ENCODE peak calls at places on chromosomes 2 and 18, in six cellular contexts. One of them, this sample, is unnamed.

GRCh38 chr2:88600038-88600465 is 27.2 kb downstream of the EIF2AK3 start:
- DNase-seq in cardiac fibroblast: peak
- DNase-seq in astrocyte of the spinal cord: peak
- DNase-seq in nephron progenitor cell: no peak
- DNase-seq in left ventricle myocardium inferior: no peak
- DNase-seq in AG04450: peak
- DNase-seq in this sample: no peak

GRCh38 chr2:180728928-180729559 is 251.4 kb upstream of the UBE2E3 start:
- DNase-seq in left ventricle myocardium inferior: no peak
- DNase-seq in cardiac fibroblast: peak
- DNase-seq in astrocyte of the spinal cord: peak
- DNase-seq in nephron progenitor cell: no peak
- DNase-seq in AG04450: peak
- DNase-seq in this sample: no peak

GRCh38 chr18:30970201-30970816 is 72.2 kb downstream of the DSC3 start:
- DNase-seq in left ventricle myocardium inferior: no peak
- DNase-seq in cardiac fibroblast: peak
- DNase-seq in AG04450: no peak
- DNase-seq in astrocyte of the spinal cord: peak
- DNase-seq in nephron progenitor cell: no peak
- DNase-seq in this sample: no peak

GRCh38 chr2:96415684-96416083 is 80.1 kb downstream of the NCAPH start:
- DNase-seq in left ventricle myocardium inferior: no peak
- DNase-seq in cardiac fibroblast: no peak
- DNase-seq in nephron progenitor cell: no peak
- DNase-seq in astrocyte of the spinal cord: no peak
- DNase-seq in AG04450: no peak
- DNase-seq in this sample: no peak

GRCh38 chr2:197464180-197464579 is 10.8 kb downstream of the COQ10B start:
- DNase-seq in AG04450: no peak
- DNase-seq in nephron progenitor cell: no peak
- DNase-seq in left ventricle myocardium inferior: no peak
- DNase-seq in cardiac fibroblast: peak
- DNase-seq in astrocyte of the spinal cord: peak
- DNase-seq in this sample: no peak

GRCh38 chr2:227524665-227525064 is 52.7 kb downstream of the AGFG1 start:
- DNase-seq in cardiac fibroblast: no peak
- DNase-seq in nephron progenitor cell: no peak
- DNase-seq in astrocyte of the spinal cord: no peak
- DNase-seq in left ventricle myocardium inferior: no peak
- DNase-seq in AG04450: no peak
- DNase-seq in this sample: no peak

GRCh38 chr2:101699939-101700442 is 2.5 kb downstream of the MAP4K4 start:
- DNase-seq in left ventricle myocardium inferior: no peak
- DNase-seq in AG04450: no peak
- DNase-seq in cardiac fibroblast: peak
- DNase-seq in nephron progenitor cell: no peak
- DNase-seq in astrocyte of the spinal cord: no peak
- DNase-seq in this sample: no peak

GRCh38 chr18:36186461-36187137 is 698 bp upstream of the MOCOS start:
- DNase-seq in cardiac fibroblast: peak
- DNase-seq in AG04450: no peak
- DNase-seq in nephron progenitor cell: peak
- DNase-seq in left ventricle myocardium inferior: peak
- DNase-seq in astrocyte of the spinal cord: no peak
- DNase-seq in this sample: peak

GRCh38 chr18:50578030-50578429 is 18.1 kb downstream of the MAPK4 start:
- DNase-seq in AG04450: no peak
- DNase-seq in cardiac fibroblast: no peak
- DNase-seq in left ventricle myocardium inferior: no peak
- DNase-seq in astrocyte of the spinal cord: no peak
- DNase-seq in nephron progenitor cell: no peak
- DNase-seq in this sample: no peak

GRCh38 chr2:13876491-13877037 is 756.0 kb upstream of the LRATD1 start:
- DNase-seq in left ventricle myocardium inferior: no peak
- DNase-seq in astrocyte of the spinal cord: no peak
- DNase-seq in AG04450: no peak
- DNase-seq in nephron progenitor cell: no peak
- DNase-seq in cardiac fibroblast: no peak
- DNase-seq in this sample: no peak

GRCh38 chr2:235382091-235383000 is 111.5 kb upstream of the AGAP1 start:
- DNase-seq in left ventricle myocardium inferior: no peak
- DNase-seq in astrocyte of the spinal cord: no peak
- DNase-seq in cardiac fibroblast: no peak
- DNase-seq in nephron progenitor cell: no peak
- DNase-seq in AG04450: no peak
- DNase-seq in this sample: no peak

GRCh38 chr2:191950132-191950885 is 103.4 kb upstream of the CAVIN2 start:
- DNase-seq in AG04450: no peak
- DNase-seq in left ventricle myocardium inferior: no peak
- DNase-seq in cardiac fibroblast: peak
- DNase-seq in astrocyte of the spinal cord: peak
- DNase-seq in nephron progenitor cell: no peak
- DNase-seq in this sample: no peak

GRCh38 chr2:11750917-11751316 is 4.5 kb downstream of the LPIN1 start:
- DNase-seq in nephron progenitor cell: no peak
- DNase-seq in astrocyte of the spinal cord: no peak
- DNase-seq in left ventricle myocardium inferior: no peak
- DNase-seq in AG04450: no peak
- DNase-seq in cardiac fibroblast: peak
- DNase-seq in this sample: no peak

GRCh38 chr18:12088096-12088495 is 5.5 kb upstream of the ANKRD62 start:
- DNase-seq in AG04450: no peak
- DNase-seq in left ventricle myocardium inferior: no peak
- DNase-seq in nephron progenitor cell: no peak
- DNase-seq in astrocyte of the spinal cord: no peak
- DNase-seq in cardiac fibroblast: no peak
- DNase-seq in this sample: no peak

GRCh38 chr18:12093520-12094257 is at the start of gene ANKRD62:
- DNase-seq in left ventricle myocardium inferior: no peak
- DNase-seq in AG04450: no peak
- DNase-seq in nephron progenitor cell: no peak
- DNase-seq in cardiac fibroblast: no peak
- DNase-seq in astrocyte of the spinal cord: no peak
- DNase-seq in this sample: no peak

GRCh38 chr18:12091742-12092141 is 1.9 kb upstream of the ANKRD62 start:
- DNase-seq in nephron progenitor cell: no peak
- DNase-seq in left ventricle myocardium inferior: no peak
- DNase-seq in AG04450: no peak
- DNase-seq in astrocyte of the spinal cord: no peak
- DNase-seq in cardiac fibroblast: no peak
- DNase-seq in this sample: no peak

GRCh38 chr18:12088731-12089375 is 4.8 kb upstream of the ANKRD62 start:
- DNase-seq in cardiac fibroblast: no peak
- DNase-seq in left ventricle myocardium inferior: no peak
- DNase-seq in nephron progenitor cell: no peak
- DNase-seq in AG04450: no peak
- DNase-seq in astrocyte of the spinal cord: no peak
- DNase-seq in this sample: no peak

GRCh38 chr18:12092398-12093229 is 1.0 kb upstream of the ANKRD62 start:
- DNase-seq in AG04450: no peak
- DNase-seq in astrocyte of the spinal cord: no peak
- DNase-seq in cardiac fibroblast: no peak
- DNase-seq in nephron progenitor cell: peak
- DNase-seq in left ventricle myocardium inferior: no peak
- DNase-seq in this sample: no peak
- TF ChIP-seq CTCF in AG04450: no peak
- TF ChIP-seq CTCF in astrocyte of the spinal cord: no peak
- TF ChIP-seq CTCF in cardiac fibroblast: no peak
- TF ChIP-seq CTCF in nephron progenitor cell: peak
- TF ChIP-seq CTCF in left ventricle myocardium inferior: peak
- TF ChIP-seq CTCF in this sample: no peak

GRCh38 chr2:240858321-240858720 is 10.3 kb upstream of the AGXT start:
- DNase-seq in cardiac fibroblast: no peak
- DNase-seq in left ventricle myocardium inferior: no peak
- DNase-seq in astrocyte of the spinal cord: no peak
- DNase-seq in AG04450: no peak
- DNase-seq in nephron progenitor cell: no peak
- DNase-seq in this sample: no peak

GRCh38 chr2:240858871-240859270 is 9.8 kb upstream of the AGXT start:
- DNase-seq in AG04450: no peak
- DNase-seq in astrocyte of the spinal cord: no peak
- DNase-seq in nephron progenitor cell: no peak
- DNase-seq in left ventricle myocardium inferior: no peak
- DNase-seq in cardiac fibroblast: no peak
- DNase-seq in this sample: no peak

GRCh38 chr2:240857039-240858008 is 11.3 kb upstream of the AGXT start:
- DNase-seq in AG04450: no peak
- DNase-seq in cardiac fibroblast: no peak
- DNase-seq in nephron progenitor cell: no peak
- DNase-seq in astrocyte of the spinal cord: no peak
- DNase-seq in left ventricle myocardium inferior: no peak
- DNase-seq in this sample: no peak

GRCh38 chr2:240855670-240856069 is 13.0 kb upstream of the AGXT start:
- DNase-seq in AG04450: no peak
- DNase-seq in nephron progenitor cell: no peak
- DNase-seq in left ventricle myocardium inferior: no peak
- DNase-seq in cardiac fibroblast: no peak
- DNase-seq in astrocyte of the spinal cord: no peak
- DNase-seq in this sample: no peak

DNA sequence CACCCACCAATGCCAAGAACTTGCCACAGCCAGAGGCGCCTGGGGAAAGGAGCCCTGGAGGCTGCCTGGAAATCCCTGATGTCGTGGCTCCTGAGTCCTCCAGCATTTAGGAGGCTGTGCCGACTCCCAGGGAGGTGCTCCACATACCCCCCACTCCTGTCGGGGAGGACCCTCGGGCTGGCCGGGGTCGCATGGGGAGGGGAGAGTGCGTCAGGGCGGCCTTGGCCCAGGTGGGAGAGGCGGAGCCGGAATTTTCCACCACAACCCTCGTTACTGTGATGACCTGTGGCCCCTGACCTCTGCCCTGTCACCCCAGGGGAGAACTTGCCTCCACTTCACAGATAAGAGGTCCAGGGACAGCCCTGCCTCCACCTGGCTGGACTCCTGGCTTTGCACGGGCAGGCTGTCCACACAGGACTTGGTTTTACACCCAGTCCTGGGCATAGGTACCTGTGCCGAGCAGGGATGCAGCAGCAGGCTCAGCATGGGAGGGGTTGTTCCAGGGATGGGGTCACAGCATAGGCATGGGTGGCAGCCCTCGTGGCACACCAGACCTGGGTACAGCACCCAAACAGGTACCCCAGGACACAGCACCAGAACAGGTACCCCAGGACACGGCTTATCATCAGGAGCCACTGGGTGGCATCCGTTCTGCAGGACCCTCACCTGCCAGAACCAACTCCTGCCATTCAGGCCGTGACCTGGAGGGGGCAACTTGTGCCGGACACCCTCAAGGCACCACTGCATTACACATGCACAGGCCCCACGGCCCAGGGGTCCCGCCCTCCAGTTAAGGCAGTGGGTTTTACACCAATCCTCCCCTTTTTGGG is 12.3 kb upstream of the AGXT start:
- DNase-seq in cardiac fibroblast: no peak
- DNase-seq in nephron progenitor cell: no peak
- DNase-seq in AG04450: no peak
- DNase-seq in left ventricle myocardium inferior: no peak
- DNase-seq in astrocyte of the spinal cord: no peak
- DNase-seq in this sample: no peak
- TF ChIP-seq CTCF in cardiac fibroblast: peak
- TF ChIP-seq CTCF in nephron progenitor cell: peak
- TF ChIP-seq CTCF in AG04450: no peak
- TF ChIP-seq CTCF in left ventricle myocardium inferior: peak
- TF ChIP-seq CTCF in astrocyte of the spinal cord: peak
- TF ChIP-seq CTCF in this sample: no peak

DNA sequence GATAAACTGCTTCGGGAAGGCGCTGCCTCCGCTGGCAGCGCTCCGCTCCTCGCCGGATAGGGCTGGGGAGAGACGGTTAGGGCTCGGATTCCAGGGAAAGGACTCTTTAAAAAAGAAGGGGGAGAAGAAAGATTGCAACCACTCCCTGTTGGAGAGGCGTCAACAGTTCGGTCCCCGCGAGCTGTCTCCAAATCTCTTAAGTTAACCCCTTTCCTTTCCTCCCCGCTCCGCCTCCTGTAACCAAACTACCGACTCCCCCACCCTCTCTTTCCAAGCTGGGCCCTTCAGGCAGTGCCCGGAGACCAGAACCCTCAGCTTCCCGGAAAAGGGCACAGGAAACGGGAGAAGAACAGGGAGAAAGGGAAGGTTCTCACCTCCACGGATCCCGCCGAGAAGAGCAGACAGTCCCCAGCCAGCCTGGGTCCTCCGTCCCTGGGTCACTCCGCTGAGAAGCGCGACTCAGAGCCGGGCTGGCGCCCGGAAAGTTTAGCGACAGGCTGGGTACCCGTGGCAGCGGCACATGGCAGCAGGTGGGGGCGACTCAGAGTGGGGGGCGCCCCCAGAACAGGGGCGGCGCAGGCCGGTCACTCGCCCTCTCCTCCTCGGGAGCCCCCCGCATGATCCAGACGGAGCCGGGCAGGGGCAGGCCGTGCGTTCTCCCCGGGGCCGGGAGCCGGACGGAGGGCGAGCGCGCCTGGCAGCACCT is 662 bp downstream of the FZD5 start:
- DNase-seq in left ventricle myocardium inferior: no peak
- DNase-seq in AG04450: no peak
- DNase-seq in nephron progenitor cell: no peak
- DNase-seq in astrocyte of the spinal cord: peak
- DNase-seq in cardiac fibroblast: peak
- DNase-seq in this sample: peak
- TF ChIP-seq CTCF in left ventricle myocardium inferior: no peak
- TF ChIP-seq CTCF in AG04450: no peak
- TF ChIP-seq CTCF in nephron progenitor cell: no peak
- TF ChIP-seq CTCF in astrocyte of the spinal cord: no peak
- TF ChIP-seq CTCF in cardiac fibroblast: no peak
- TF ChIP-seq CTCF in this sample: no peak

GRCh38 chr2:119307419-119308140 is 59.1 kb downstream of the C2orf76 start:
- DNase-seq in nephron progenitor cell: no peak
- DNase-seq in left ventricle myocardium inferior: no peak
- DNase-seq in AG04450: no peak
- DNase-seq in cardiac fibroblast: no peak
- DNase-seq in astrocyte of the spinal cord: no peak
- DNase-seq in this sample: no peak

GRCh38 chr2:119306196-119306590 is 60.4 kb downstream of the C2orf76 start:
- DNase-seq in astrocyte of the spinal cord: no peak
- DNase-seq in nephron progenitor cell: no peak
- DNase-seq in cardiac fibroblast: no peak
- DNase-seq in AG04450: no peak
- DNase-seq in left ventricle myocardium inferior: no peak
- DNase-seq in this sample: no peak

GRCh38 chr2:119305497-119306195 is 61.0 kb downstream of the C2orf76 start:
- DNase-seq in left ventricle myocardium inferior: no peak
- DNase-seq in AG04450: no peak
- DNase-seq in cardiac fibroblast: no peak
- DNase-seq in nephron progenitor cell: no peak
- DNase-seq in astrocyte of the spinal cord: no peak
- DNase-seq in this sample: no peak

GRCh38 chr2:119301413-119301812 is 65.2 kb downstream of the C2orf76 start:
- DNase-seq in nephron progenitor cell: no peak
- DNase-seq in AG04450: no peak
- DNase-seq in astrocyte of the spinal cord: peak
- DNase-seq in left ventricle myocardium inferior: no peak
- DNase-seq in cardiac fibroblast: peak
- DNase-seq in this sample: no peak

GRCh38 chr2:119304852-119305251 is 61.8 kb downstream of the C2orf76 start:
- DNase-seq in AG04450: no peak
- DNase-seq in nephron progenitor cell: no peak
- DNase-seq in astrocyte of the spinal cord: no peak
- DNase-seq in left ventricle myocardium inferior: no peak
- DNase-seq in cardiac fibroblast: no peak
- DNase-seq in this sample: no peak
- TF ChIP-seq CTCF in AG04450: no peak
- TF ChIP-seq CTCF in nephron progenitor cell: no peak
- TF ChIP-seq CTCF in astrocyte of the spinal cord: no peak
- TF ChIP-seq CTCF in left ventricle myocardium inferior: no peak
- TF ChIP-seq CTCF in cardiac fibroblast: no peak
- TF ChIP-seq CTCF in this sample: no peak

This sample was measured in lower lobe of right lung.